ENCODE peak calls at places on chromosomes 2 and 18, in four cellular contexts. One of them, this sample, is unnamed.

GRCh38 chr2:3024401-3024935 is 353.1 kb downstream of the EIPR1 start:
- DNase-seq in Daoy: no peak
- DNase-seq in amniotic stem cell: no peak
- DNase-seq in ACHN: no peak
- DNase-seq in this sample: no peak

GRCh38 chr2:79128406-79128805 is 8.1 kb downstream of the REG1A start:
- DNase-seq in Daoy: no peak
- DNase-seq in amniotic stem cell: no peak
- DNase-seq in ACHN: no peak
- DNase-seq in this sample: no peak

GRCh38 chr2:101361079-101361478 is 26.2 kb downstream of the CREG2 start:
- DNase-seq in Daoy: no peak
- DNase-seq in amniotic stem cell: no peak
- DNase-seq in ACHN: no peak
- DNase-seq in this sample: no peak

GRCh38 chr2:128545829-128546228 is 227.2 kb upstream of the HS6ST1 start:
- DNase-seq in Daoy: no peak
- DNase-seq in amniotic stem cell: no peak
- DNase-seq in ACHN: no peak
- DNase-seq in this sample: no peak

GRCh38 chr2:218638372-218638771 is 21.1 kb downstream of the ZNF142 start:
- DNase-seq in Daoy: no peak
- DNase-seq in amniotic stem cell: no peak
- DNase-seq in ACHN: no peak
- DNase-seq in this sample: no peak

GRCh38 chr2:127591221-127591923 is 54.6 kb upstream of the GPR17 start:
- DNase-seq in Daoy: peak; percentile 67
- DNase-seq in amniotic stem cell: peak; percentile 10
- DNase-seq in ACHN: peak; percentile 68
- DNase-seq in this sample: peak; percentile 77

GRCh38 chr2:212488611-212489010 is 50.0 kb downstream of the ERBB4 start:
- DNase-seq in Daoy: no peak
- DNase-seq in amniotic stem cell: no peak
- DNase-seq in ACHN: no peak
- DNase-seq in this sample: no peak

GRCh38 chr2:209305026-209305425 is 118.8 kb upstream of the MAP2 start:
- DNase-seq in Daoy: no peak
- DNase-seq in amniotic stem cell: no peak
- DNase-seq in ACHN: no peak
- DNase-seq in this sample: no peak

GRCh38 chr18:9232977-9233376 is 96.4 kb downstream of the ANKRD12 start:
- DNase-seq in Daoy: no peak
- DNase-seq in amniotic stem cell: no peak
- DNase-seq in ACHN: no peak
- DNase-seq in this sample: no peak

GRCh38 chr2:160970052-160970846 is 190.0 kb upstream of the TANK start:
- DNase-seq in Daoy: peak; percentile 60
- DNase-seq in amniotic stem cell: peak; percentile 69
- DNase-seq in ACHN: peak; percentile 90
- DNase-seq in this sample: peak; percentile 84

GRCh38 chr2:205726506-205726905 is 44.2 kb downstream of the NRP2 start:
- DNase-seq in Daoy: no peak
- DNase-seq in amniotic stem cell: no peak
- DNase-seq in ACHN: no peak
- DNase-seq in this sample: no peak

GRCh38 chr2:467892-468630 is 180.2 kb upstream of the ALKAL2 start:
- DNase-seq in Daoy: no peak
- DNase-seq in amniotic stem cell: no peak
- DNase-seq in ACHN: no peak
- DNase-seq in this sample: peak; percentile 11

GRCh38 chr2:75456825-75457224 is 103.9 kb downstream of the EVA1A start:
- DNase-seq in Daoy: no peak
- DNase-seq in amniotic stem cell: no peak
- DNase-seq in ACHN: no peak
- DNase-seq in this sample: no peak

GRCh38 chr18:71878226-71878625 is 665.9 kb downstream of the CBLN2 start:
- DNase-seq in Daoy: peak; percentile 31
- DNase-seq in amniotic stem cell: no peak
- DNase-seq in ACHN: no peak
- DNase-seq in this sample: no peak

GRCh38 chr2:161416633-161417427 is 733 bp downstream of the TBR1 start:
- DNase-seq in Daoy: no peak
- DNase-seq in amniotic stem cell: no peak
- DNase-seq in ACHN: no peak
- DNase-seq in this sample: no peak

GRCh38 chr2:52805901-52806410 is 961.6 kb upstream of the CHAC2 start:
- DNase-seq in Daoy: no peak
- DNase-seq in amniotic stem cell: no peak
- DNase-seq in ACHN: no peak
- DNase-seq in this sample: no peak

GRCh38 chr2:25375989-25376545 is 34.3 kb upstream of the DNMT3A start:
- DNase-seq in Daoy: no peak
- DNase-seq in amniotic stem cell: no peak
- DNase-seq in ACHN: no peak
- DNase-seq in this sample: no peak

GRCh38 chr2:177897278-177897677 is 175.3 kb downstream of the PDE11A start:
- DNase-seq in Daoy: no peak
- DNase-seq in amniotic stem cell: no peak
- DNase-seq in ACHN: no peak
- DNase-seq in this sample: no peak

GRCh38 chr2:74250189-74250631 is 51.8 kb downstream of the MTHFD2 start:
- DNase-seq in Daoy: peak; percentile 35
- DNase-seq in amniotic stem cell: peak; percentile 6
- DNase-seq in ACHN: peak; percentile 41
- DNase-seq in this sample: peak; percentile 47

This sample was measured in A673.